ENCODE peak calls at places on chromosomes 5 and 9, in four cellular contexts. Z is PC-3, Y is GM12878, U is kidney. S is an unnamed sample.

GRCh38 chr9:36896296-36896695 is 137.8 kb downstream of the PAX5 start:
- DNase-seq in Z (no peak), Y (no peak), U (no peak), S (no peak)

GRCh38 chr9:92187390-92187789 is 72.2 kb upstream of the SPTLC1 start:
- DNase-seq in Z (no peak), Y (no peak), U (no peak), S (no peak)

GRCh38 chr5:1732955-1733354 is 66.7 kb downstream of the MRPL36 start:
- DNase-seq in Z (no peak), Y (no peak), U (no peak), S (peak)

GRCh38 chr9:32251539-32251938 is 132.9 kb upstream of the ACO1 start:
- DNase-seq in Z (peak), Y (peak), U (no peak), S (peak)

GRCh38 chr9:95771556-95772280 is 103.8 kb upstream of the ERCC6L2 start:
- DNase-seq in Z (no peak), Y (no peak), U (peak), S (peak)

GRCh38 chr5:149550608-149551226 is 522 bp downstream of the CSNK1A1 start:
- DNase-seq in Z (no peak), Y (no peak), U (no peak), S (no peak)

GRCh38 chr5:122236270-122236669 is 75.8 kb upstream of the SNCAIP start:
- DNase-seq in Z (peak), Y (no peak), U (no peak), S (no peak)

GRCh38 chr5:146427619-146427997 is 19.5 kb upstream of the TCERG1 start:
- DNase-seq in Z (no peak), Y (no peak), U (no peak), S (no peak)

GRCh38 chr5:159854916-159855315 is 61.4 kb upstream of the ADRA1B start:
- DNase-seq in Z (no peak), Y (no peak), U (no peak), S (no peak)

GRCh38 chr5:116421080-116421629 is 153.5 kb downstream of the SEMA6A start:
- DNase-seq in Z (no peak), Y (no peak), U (no peak), S (no peak)

GRCh38 chr9:17776735-17777134 is 197.9 kb downstream of the SH3GL2 start:
- DNase-seq in Z (no peak), Y (no peak), U (no peak), S (no peak)

GRCh38 chr9:81411961-81412360 is 277.4 kb downstream of the TLE1 start:
- DNase-seq in Z (peak), Y (no peak), U (no peak), S (no peak)

GRCh38 chr5:168694289-168694688 is 115.1 kb upstream of the PANK3 start:
- DNase-seq in Z (no peak), Y (no peak), U (no peak), S (no peak)

GRCh38 chr5:40223884-40224402 is 455.8 kb upstream of the PTGER4 start:
- DNase-seq in Z (peak), Y (peak), U (no peak), S (no peak)

GRCh38 chr9:135061441-135061840 is 26.0 kb upstream of the OLFM1 start:
- DNase-seq in Z (no peak), Y (no peak), U (peak), S (peak)

GRCh38 chr5:126488362-126489065 is 65.3 kb downstream of the GRAMD2B start:
- DNase-seq in Z (no peak), Y (no peak), U (no peak), S (no peak)

GRCh38 chr9:137366891-137367381 is 56.0 kb downstream of the EXD3 start:
- DNase-seq in Z (no peak), Y (no peak), U (peak), S (peak)

DNA sequence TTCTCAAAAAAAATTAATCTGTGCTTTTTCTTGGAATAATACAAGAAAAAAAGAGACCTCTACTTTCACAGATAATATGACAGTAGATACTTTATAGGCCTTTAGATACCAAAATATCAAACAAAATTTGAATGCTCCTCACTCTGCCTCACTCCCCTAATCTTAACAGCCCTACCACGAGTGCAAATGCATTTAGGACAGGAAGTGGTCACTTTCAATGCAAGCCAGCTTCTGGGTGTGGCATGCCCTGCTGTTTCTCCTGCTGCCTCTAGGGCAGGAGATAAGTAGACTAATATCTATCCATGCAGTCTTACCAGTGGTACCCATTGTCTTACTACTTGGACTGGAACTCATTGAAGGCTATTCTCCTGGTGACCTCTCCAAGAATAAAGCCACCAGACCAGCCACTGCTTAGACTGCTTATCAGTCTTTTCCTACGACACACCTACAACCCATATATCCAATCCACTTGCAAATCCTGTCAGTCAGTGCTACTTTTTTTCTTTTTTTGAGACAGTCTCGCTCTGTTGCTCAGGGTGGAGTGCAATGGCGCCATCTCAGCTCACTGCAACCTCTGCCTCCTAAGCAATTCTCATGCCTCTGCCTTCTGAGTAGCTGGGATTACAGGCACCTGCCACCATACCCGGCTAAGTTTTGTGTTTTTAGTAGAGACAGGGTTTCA is 23.0 kb downstream of the FRRS1L start:
- DNase-seq in Z (peak), Y (peak), U (no peak), S (no peak)
- TF ChIP-seq CTCF in Z (peak), Y (peak), U (no peak), S (peak)

DNA sequence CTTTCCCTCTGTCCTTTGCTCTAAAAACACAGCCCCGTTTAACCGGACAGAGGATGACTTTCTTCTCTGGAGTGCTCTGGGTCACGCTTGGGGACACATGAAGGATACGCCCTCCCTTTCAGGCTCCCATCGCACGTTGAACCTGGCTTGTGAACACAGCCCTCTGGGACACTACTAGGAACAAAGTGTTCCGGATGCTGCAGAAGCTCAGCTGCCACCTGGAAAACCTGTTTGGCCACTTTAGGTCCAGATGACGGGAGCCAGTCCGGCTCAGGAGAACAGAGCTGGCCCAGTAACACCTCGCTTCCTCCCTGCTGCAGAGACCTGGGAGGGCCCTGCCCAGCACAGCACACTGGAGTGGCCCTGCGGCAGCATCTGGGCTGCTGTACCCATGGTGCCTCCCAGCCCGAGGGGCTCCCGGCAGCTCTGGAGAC is 60.1 kb downstream of the GADD45G start:
- DNase-seq in Z (peak), Y (no peak), U (peak), S (peak)
- H3K27ac ChIP-seq in Z (no peak), Y (no peak), U (peak), S (no peak)

GRCh38 chr5:109450129-109450877 is 40.5 kb upstream of the PJA2 start:
- DNase-seq in Z (no peak), Y (no peak), U (no peak), S (peak)
- H3K9ac ChIP-seq in Z (no peak), Y (no peak), U (no peak), S (no peak)

GRCh38 chr5:40184-40583 is 51.8 kb upstream of the PLEKHG4B start:
- DNase-seq in Z (peak), Y (no peak), U (no peak), S (no peak)

GRCh38 chr5:48192-48591 is 43.8 kb upstream of the PLEKHG4B start:
- DNase-seq in Z (no peak), Y (no peak), U (no peak), S (no peak)

DNA sequence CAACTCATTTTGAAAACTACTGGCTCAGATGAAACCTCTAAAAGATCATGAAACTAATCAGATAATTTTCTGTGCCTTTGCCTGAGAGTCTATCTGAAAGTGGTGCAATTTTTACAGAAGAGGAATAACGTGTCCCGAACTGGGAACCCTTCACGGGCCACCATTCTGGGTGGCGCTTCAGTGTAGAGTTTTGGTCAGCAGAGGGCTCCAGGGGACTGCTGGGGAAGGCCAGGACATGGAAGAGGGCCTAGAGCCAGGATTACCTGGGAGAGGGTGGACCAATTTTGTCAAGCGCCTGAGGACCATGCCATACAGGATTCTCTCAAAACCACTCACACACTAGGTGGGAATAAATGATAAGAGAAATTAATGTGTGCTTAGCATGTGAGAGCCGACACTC is 49.7 kb upstream of the PLEKHG4B start:
- DNase-seq in Z (peak), Y (no peak), U (no peak), S (peak)
- TF ChIP-seq CTCF in Z (peak), Y (no peak), U (no peak), S (peak)

GRCh38 chr5:95973793-95974325 is 12.2 kb upstream of the ELL2 start:
- DNase-seq in Z (no peak), Y (peak), U (no peak), S (no peak)
- H3K27ac ChIP-seq in Z (no peak), Y (no peak), U (no peak), S (no peak)

DNA sequence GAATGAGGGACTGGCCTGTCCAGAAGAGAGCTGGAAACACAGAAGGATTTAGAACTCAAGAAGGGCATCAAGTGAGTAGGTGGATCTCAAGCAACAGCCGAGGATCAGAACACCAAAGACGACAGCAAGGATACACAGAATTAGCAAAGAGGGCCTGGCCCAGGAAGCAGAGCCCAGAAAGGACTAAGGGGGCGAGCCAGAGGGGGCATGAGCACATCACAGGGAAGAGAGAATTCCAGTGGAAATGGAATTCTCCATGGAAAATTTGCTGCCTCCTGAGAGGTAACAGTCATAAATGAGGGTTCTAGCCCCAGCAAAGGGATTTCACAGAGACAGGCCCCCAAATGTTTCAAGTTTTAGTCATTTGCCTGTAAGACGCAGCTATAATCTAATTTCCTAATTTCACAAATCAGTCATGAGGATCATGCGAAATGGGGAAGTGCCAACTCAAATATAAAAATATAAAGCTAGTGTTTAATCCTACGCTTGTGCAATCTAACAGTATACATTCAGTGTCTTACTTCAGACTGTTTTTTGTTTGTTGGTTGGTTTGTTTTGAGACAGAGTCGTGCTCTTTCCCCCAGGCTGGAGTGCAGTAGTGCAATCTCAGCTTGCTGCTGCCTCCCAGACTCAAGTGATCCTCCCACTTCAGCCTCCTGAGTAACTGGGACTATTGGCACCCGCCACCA is 46.7 kb downstream of the FNBP1 start:
- DNase-seq in Z (no peak), Y (no peak), U (no peak), S (no peak)
- H3K9ac ChIP-seq in Z (no peak), Y (peak), U (no peak), S (no peak)

GRCh38 chr9:16642421-16643109 is 227.9 kb downstream of the BNC2 start:
- DNase-seq in Z (no peak), Y (no peak), U (no peak), S (no peak)
- TF ChIP-seq CTCF in Z (no peak), Y (no peak), U (no peak), S (no peak)

GRCh38 chr5:68950111-68950510 is 143.7 kb upstream of the SLC30A5 start:
- DNase-seq in Z (no peak), Y (no peak), U (no peak), S (peak)

GRCh38 chr5:68946728-68947127 is 147.1 kb upstream of the SLC30A5 start:
- DNase-seq in Z (no peak), Y (no peak), U (no peak), S (no peak)

GRCh38 chr5:68949256-68949655 is 144.6 kb upstream of the SLC30A5 start:
- DNase-seq in Z (no peak), Y (no peak), U (no peak), S (no peak)

GRCh38 chr5:68953151-68953884 is 140.5 kb upstream of the SLC30A5 start:
- DNase-seq in Z (no peak), Y (no peak), U (no peak), S (no peak)

GRCh38 chr5:68949711-68950110 is 144.1 kb upstream of the SLC30A5 start:
- DNase-seq in Z (no peak), Y (no peak), U (no peak), S (peak)
- H3K27ac ChIP-seq in Z (no peak), Y (no peak), U (no peak), S (no peak)